ENCODE peak calls at places on chromosomes 6 and 20, in seven cellular contexts. One of them, this sample, is unnamed.

GRCh38 chr6:111564482-111564945 is 41.2 kb downstream of the TRAF3IP2 start:
- DNase-seq in trophoblast cell: no peak
- DNase-seq in neuronal stem cell: no peak
- DNase-seq in H1: no peak
- DNase-seq in H9: no peak
- DNase-seq in mesenchymal stem cell: peak; percentile 70
- DNase-seq in mesendoderm: no peak
- DNase-seq in this sample: peak; percentile 74

GRCh38 chr6:117534974-117535373 is 52.5 kb downstream of the DCBLD1 start:
- DNase-seq in H1: no peak
- DNase-seq in mesendoderm: peak; percentile 58
- DNase-seq in mesenchymal stem cell: peak; percentile 51
- DNase-seq in neuronal stem cell: no peak
- DNase-seq in H9: no peak
- DNase-seq in trophoblast cell: no peak
- DNase-seq in this sample: no peak

GRCh38 chr6:163671355-163671754 is 256.8 kb downstream of the QKI start:
- DNase-seq in mesendoderm: no peak
- DNase-seq in trophoblast cell: peak; percentile 6
- DNase-seq in H1: no peak
- DNase-seq in mesenchymal stem cell: no peak
- DNase-seq in H9: no peak
- DNase-seq in neuronal stem cell: no peak
- DNase-seq in this sample: no peak

GRCh38 chr20:2340136-2340535 is 40.6 kb upstream of the TGM6 start:
- DNase-seq in H9: no peak
- DNase-seq in H1: no peak
- DNase-seq in mesendoderm: peak; percentile 9
- DNase-seq in trophoblast cell: no peak
- DNase-seq in mesenchymal stem cell: no peak
- DNase-seq in neuronal stem cell: no peak
- DNase-seq in this sample: no peak

GRCh38 chr6:138963119-138963518 is 24.9 kb downstream of the REPS1 start:
- DNase-seq in neuronal stem cell: no peak
- DNase-seq in H1: no peak
- DNase-seq in trophoblast cell: no peak
- DNase-seq in mesendoderm: no peak
- DNase-seq in mesenchymal stem cell: no peak
- DNase-seq in H9: no peak
- DNase-seq in this sample: no peak

GRCh38 chr20:43325926-43326325 is 131.8 kb upstream of the SRSF6 start:
- DNase-seq in mesendoderm: no peak
- DNase-seq in H9: no peak
- DNase-seq in neuronal stem cell: no peak
- DNase-seq in trophoblast cell: no peak
- DNase-seq in mesenchymal stem cell: no peak
- DNase-seq in H1: no peak
- DNase-seq in this sample: no peak

GRCh38 chr6:157518399-157519250 is 137.6 kb downstream of the ZDHHC14 start:
- DNase-seq in H9: no peak
- DNase-seq in trophoblast cell: no peak
- DNase-seq in mesenchymal stem cell: no peak
- DNase-seq in neuronal stem cell: no peak
- DNase-seq in mesendoderm: peak; percentile 66
- DNase-seq in H1: no peak
- DNase-seq in this sample: peak; percentile 10

GRCh38 chr6:15483060-15483459 is 179.8 kb downstream of the DTNBP1 start:
- DNase-seq in mesenchymal stem cell: peak; percentile 26
- DNase-seq in H1: no peak
- DNase-seq in trophoblast cell: no peak
- DNase-seq in mesendoderm: no peak
- DNase-seq in neuronal stem cell: no peak
- DNase-seq in H9: no peak
- DNase-seq in this sample: peak; percentile 65

GRCh38 chr6:148874698-148875293 is 128.0 kb downstream of the UST start:
- DNase-seq in H9: no peak
- DNase-seq in trophoblast cell: no peak
- DNase-seq in mesenchymal stem cell: no peak
- DNase-seq in mesendoderm: peak; percentile 76
- DNase-seq in neuronal stem cell: peak; percentile 32
- DNase-seq in H1: no peak
- DNase-seq in this sample: no peak

GRCh38 chr6:7505196-7505699 is 36.2 kb upstream of the DSP start:
- DNase-seq in mesenchymal stem cell: peak; percentile 66
- DNase-seq in trophoblast cell: peak; percentile 56
- DNase-seq in H1: peak; percentile 65
- DNase-seq in mesendoderm: peak; percentile 98
- DNase-seq in H9: peak; percentile 92
- DNase-seq in neuronal stem cell: peak; percentile 9
- DNase-seq in this sample: peak; percentile 85

GRCh38 chr20:8155229-8155628 is 23.2 kb downstream of the PLCB1 start:
- DNase-seq in trophoblast cell: no peak
- DNase-seq in H1: no peak
- DNase-seq in mesendoderm: no peak
- DNase-seq in mesenchymal stem cell: no peak
- DNase-seq in H9: no peak
- DNase-seq in neuronal stem cell: no peak
- DNase-seq in this sample: peak; percentile 71

GRCh38 chr20:63890616-63891015 is 4.3 kb upstream of the DNAJC5 start:
- DNase-seq in neuronal stem cell: no peak
- DNase-seq in mesendoderm: no peak
- DNase-seq in trophoblast cell: no peak
- DNase-seq in mesenchymal stem cell: no peak
- DNase-seq in H9: no peak
- DNase-seq in H1: no peak
- DNase-seq in this sample: no peak

GRCh38 chr6:73515204-73516101 is 5.4 kb downstream of the EEF1A1 start:
- DNase-seq in neuronal stem cell: no peak
- DNase-seq in mesenchymal stem cell: peak; percentile 89
- DNase-seq in H1: no peak
- DNase-seq in trophoblast cell: peak; percentile 67
- DNase-seq in mesendoderm: peak; percentile 85
- DNase-seq in H9: peak; percentile 45
- DNase-seq in this sample: peak; percentile 88

GRCh38 chr20:25865715-25866656 is 169.3 kb upstream of the ZNF337 start:
- DNase-seq in H1: peak; percentile 74
- DNase-seq in trophoblast cell: peak; percentile 67
- DNase-seq in mesenchymal stem cell: peak; percentile 30
- DNase-seq in neuronal stem cell: peak; percentile 76
- DNase-seq in H9: peak; percentile 89
- DNase-seq in mesendoderm: peak; percentile 84
- DNase-seq in this sample: peak; percentile 41

GRCh38 chr6:104728444-104728843 is 131.3 kb downstream of the HACE1 start:
- DNase-seq in mesenchymal stem cell: peak; percentile 83
- DNase-seq in neuronal stem cell: no peak
- DNase-seq in H9: no peak
- DNase-seq in trophoblast cell: no peak
- DNase-seq in mesendoderm: no peak
- DNase-seq in H1: no peak
- DNase-seq in this sample: peak; percentile 75

GRCh38 chr6:13371421-13372072 is 43.2 kb upstream of the TBC1D7 start:
- DNase-seq in mesendoderm: no peak
- DNase-seq in H9: no peak
- DNase-seq in mesenchymal stem cell: no peak
- DNase-seq in H1: no peak
- DNase-seq in trophoblast cell: no peak
- DNase-seq in neuronal stem cell: no peak
- DNase-seq in this sample: no peak

GRCh38 chr6:89508755-89509563 is 76.0 kb downstream of the ANKRD6 start:
- DNase-seq in trophoblast cell: no peak
- DNase-seq in mesendoderm: no peak
- DNase-seq in mesenchymal stem cell: no peak
- DNase-seq in H9: peak; percentile 38
- DNase-seq in neuronal stem cell: no peak
- DNase-seq in H1: no peak
- DNase-seq in this sample: no peak

GRCh38 chr20:17720755-17721154 is 21.0 kb downstream of the BANF2 start:
- DNase-seq in mesendoderm: no peak
- DNase-seq in mesenchymal stem cell: no peak
- DNase-seq in trophoblast cell: no peak
- DNase-seq in H1: no peak
- DNase-seq in neuronal stem cell: no peak
- DNase-seq in H9: no peak
- DNase-seq in this sample: no peak

GRCh38 chr20:49674383-49675352 is 39.0 kb downstream of the B4GALT5 start:
- DNase-seq in mesenchymal stem cell: no peak
- DNase-seq in mesendoderm: peak; percentile 59
- DNase-seq in neuronal stem cell: no peak
- DNase-seq in trophoblast cell: peak; percentile 13
- DNase-seq in H1: no peak
- DNase-seq in H9: no peak
- DNase-seq in this sample: peak; percentile 30

GRCh38 chr20:50295762-50296449 is 105.3 kb downstream of the CEBPB start:
- DNase-seq in neuronal stem cell: no peak
- DNase-seq in H1: no peak
- DNase-seq in mesendoderm: no peak
- DNase-seq in H9: no peak
- DNase-seq in trophoblast cell: no peak
- DNase-seq in mesenchymal stem cell: no peak
- DNase-seq in this sample: no peak

GRCh38 chr6:135146160-135146920 is 34.8 kb upstream of the MYB start:
- DNase-seq in H1: no peak
- DNase-seq in mesenchymal stem cell: peak; percentile 54
- DNase-seq in neuronal stem cell: no peak
- DNase-seq in mesendoderm: peak; percentile 12
- DNase-seq in H9: no peak
- DNase-seq in trophoblast cell: no peak
- DNase-seq in this sample: peak; percentile 80

GRCh38 chr20:47432251-47433210 is 69.2 kb upstream of the NCOA3 start:
- DNase-seq in mesenchymal stem cell: no peak
- DNase-seq in H9: no peak
- DNase-seq in mesendoderm: no peak
- DNase-seq in trophoblast cell: peak; percentile 89
- DNase-seq in neuronal stem cell: no peak
- DNase-seq in H1: no peak
- DNase-seq in this sample: peak; percentile 19

GRCh38 chr6:35496036-35496850 is 636 bp downstream of the TEAD3 start:
- DNase-seq in mesenchymal stem cell: no peak
- DNase-seq in trophoblast cell: no peak
- DNase-seq in mesendoderm: peak; percentile 58
- DNase-seq in H9: no peak
- DNase-seq in H1: no peak
- DNase-seq in neuronal stem cell: peak; percentile 59
- DNase-seq in this sample: no peak

GRCh38 chr6:5540375-5540774 is 279.1 kb downstream of the FARS2 start:
- DNase-seq in H9: no peak
- DNase-seq in trophoblast cell: no peak
- DNase-seq in mesendoderm: no peak
- DNase-seq in H1: no peak
- DNase-seq in neuronal stem cell: no peak
- DNase-seq in mesenchymal stem cell: no peak
- DNase-seq in this sample: no peak

GRCh38 chr6:118735320-118735719 is 83.9 kb upstream of the CEP85L start:
- DNase-seq in H1: peak; percentile 62
- DNase-seq in H9: peak; percentile 69
- DNase-seq in neuronal stem cell: no peak
- DNase-seq in mesenchymal stem cell: no peak
- DNase-seq in mesendoderm: peak; percentile 74
- DNase-seq in trophoblast cell: no peak
- DNase-seq in this sample: no peak

GRCh38 chr6:21033575-21034026 is 499.3 kb downstream of the CDKAL1 start:
- DNase-seq in trophoblast cell: peak; percentile 70
- DNase-seq in H1: no peak
- DNase-seq in H9: no peak
- DNase-seq in mesenchymal stem cell: peak; percentile 39
- DNase-seq in mesendoderm: peak; percentile 36
- DNase-seq in neuronal stem cell: no peak
- DNase-seq in this sample: peak; percentile 85
- H2BK120ac ChIP-seq in trophoblast cell: no peak overlapping the region
- H2BK120ac ChIP-seq in H1: no peak overlapping the region
- H2BK120ac ChIP-seq in H9: no peak overlapping the region
- H2BK120ac ChIP-seq in mesenchymal stem cell: no peak overlapping the region
- H2BK120ac ChIP-seq in mesendoderm: no peak overlapping the region
- H2BK120ac ChIP-seq in neuronal stem cell: no peak overlapping the region
- H2BK120ac ChIP-seq in this sample: peak overlapping the region; percentile 64

GRCh38 chr20:4871486-4871885 is 129.8 kb downstream of the SLC23A2 start:
- DNase-seq in H1: no peak
- DNase-seq in neuronal stem cell: no peak
- DNase-seq in mesenchymal stem cell: no peak
- DNase-seq in trophoblast cell: no peak
- DNase-seq in H9: no peak
- DNase-seq in mesendoderm: no peak
- DNase-seq in this sample: no peak
- H2BK120ac ChIP-seq in H1: no peak overlapping the region
- H2BK120ac ChIP-seq in neuronal stem cell: no peak overlapping the region
- H2BK120ac ChIP-seq in mesenchymal stem cell: no peak overlapping the region
- H2BK120ac ChIP-seq in trophoblast cell: no peak overlapping the region
- H2BK120ac ChIP-seq in H9: no peak overlapping the region
- H2BK120ac ChIP-seq in mesendoderm: no peak overlapping the region
- H2BK120ac ChIP-seq in this sample: no peak overlapping the region

DNA sequence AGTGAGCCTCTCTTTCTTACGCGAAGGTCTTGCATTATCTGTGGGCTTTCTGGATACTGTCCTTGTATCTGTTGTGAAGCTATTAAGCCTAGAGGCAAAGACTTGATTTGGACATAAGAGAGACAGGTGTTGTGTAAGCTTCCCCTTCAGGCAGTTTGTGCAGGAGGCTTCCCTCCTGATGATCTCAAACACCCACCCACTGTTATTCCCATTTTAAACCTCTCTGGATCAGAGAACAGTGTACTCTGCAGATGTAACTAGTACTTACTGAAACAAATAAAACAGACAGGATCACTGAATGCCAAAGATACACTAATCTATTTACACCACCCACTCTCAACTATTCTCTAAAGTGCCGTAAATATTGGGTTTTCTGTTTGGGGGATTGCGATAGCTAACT is 113.8 kb upstream of the RAB32 start:
- DNase-seq in trophoblast cell: peak; percentile 3
- DNase-seq in mesendoderm: no peak
- DNase-seq in H1: no peak
- DNase-seq in neuronal stem cell: no peak
- DNase-seq in H9: no peak
- DNase-seq in mesenchymal stem cell: no peak
- DNase-seq in this sample: no peak
- H2BK120ac ChIP-seq in trophoblast cell: no peak overlapping the region
- H2BK120ac ChIP-seq in mesendoderm: no peak overlapping the region
- H2BK120ac ChIP-seq in H1: no peak overlapping the region
- H2BK120ac ChIP-seq in neuronal stem cell: no peak overlapping the region
- H2BK120ac ChIP-seq in H9: no peak overlapping the region
- H2BK120ac ChIP-seq in mesenchymal stem cell: no peak overlapping the region
- H2BK120ac ChIP-seq in this sample: no peak overlapping the region

GRCh38 chr6:323730-324088 is 31.4 kb downstream of the DUSP22 start:
- DNase-seq in mesenchymal stem cell: no peak
- DNase-seq in neuronal stem cell: no peak
- DNase-seq in H9: no peak
- DNase-seq in mesendoderm: no peak
- DNase-seq in H1: no peak
- DNase-seq in trophoblast cell: no peak
- DNase-seq in this sample: no peak
- H2BK120ac ChIP-seq in mesenchymal stem cell: no peak overlapping the region
- H2BK120ac ChIP-seq in neuronal stem cell: no peak overlapping the region
- H2BK120ac ChIP-seq in H9: no peak overlapping the region
- H2BK120ac ChIP-seq in mesendoderm: no peak overlapping the region
- H2BK120ac ChIP-seq in H1: no peak overlapping the region
- H2BK120ac ChIP-seq in trophoblast cell: no peak overlapping the region
- H2BK120ac ChIP-seq in this sample: no peak overlapping the region

DNA sequence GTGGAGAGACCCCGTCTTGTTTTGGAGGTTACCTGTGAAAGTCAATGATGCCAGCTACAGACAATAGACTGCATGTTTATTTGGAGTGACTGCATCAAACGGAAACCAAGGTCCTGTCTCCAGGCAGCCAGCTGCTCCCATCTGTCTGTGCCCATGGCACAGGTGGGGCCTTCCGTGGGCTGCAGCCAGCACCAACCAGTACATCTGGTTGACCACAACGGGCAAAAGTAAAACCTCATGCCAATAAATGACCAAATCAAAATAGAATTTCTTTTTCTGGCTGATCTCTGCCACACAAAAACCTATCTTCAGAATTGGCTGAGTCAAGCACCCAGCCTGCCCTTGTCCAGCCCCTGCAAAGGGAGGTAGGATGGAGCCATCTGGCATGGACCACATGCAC is 33.5 kb downstream of the DLL1 start:
- DNase-seq in trophoblast cell: no peak
- DNase-seq in H1: no peak
- DNase-seq in mesenchymal stem cell: no peak
- DNase-seq in mesendoderm: no peak
- DNase-seq in H9: no peak
- DNase-seq in neuronal stem cell: no peak
- DNase-seq in this sample: no peak
- H2BK120ac ChIP-seq in trophoblast cell: no peak overlapping the region
- H2BK120ac ChIP-seq in H1: no peak overlapping the region
- H2BK120ac ChIP-seq in mesenchymal stem cell: no peak overlapping the region
- H2BK120ac ChIP-seq in mesendoderm: no peak overlapping the region
- H2BK120ac ChIP-seq in H9: no peak overlapping the region
- H2BK120ac ChIP-seq in neuronal stem cell: no peak overlapping the region
- H2BK120ac ChIP-seq in this sample: no peak overlapping the region

This sample was measured in IMR-90.